ENCODE peak calls at places on chromosomes 7 and 10, in ten cellular contexts. W is neural crest cell; L is left colon; C is iPS DF 19.7; U is transverse colon; J is IMR-90; P is HT-29; Z is activated CD8-positive, alpha-beta memory T cell treated with anti-CD3 and anti-CD28 coated beads, Interleukin-2, amount 50 U/mL, for 48 hours; B is activated naive CD8-positive, alpha-beta T cell treated with anti-CD3 and anti-CD28 coated beads, Interleukin-2, amount 50 U/mL, for 16 hours; H is GM13977. E is an unnamed sample.

GRCh38 chr10:33279276-33279675 is 55.2 kb downstream of the NRP1 start:
- DNase-seq in U (no peak), Z (no peak), P (no peak), L (no peak), H (no peak), C (no peak), W (no peak), B (no peak), J (peak; percentile 33), E (no peak)

GRCh38 chr7:101743995-101744360 is 73.4 kb upstream of the CUX1 start:
- DNase-seq in C (no peak), W (peak; percentile 38), L (no peak), J (no peak), H (no peak), U (peak; percentile 34), P (no peak), Z (no peak), B (no peak), E (no peak)

GRCh38 chr10:23656735-23657134 is 217.9 kb downstream of the OTUD1 start:
- DNase-seq in C (peak; percentile 12), L (no peak), P (peak; percentile 23), J (no peak), H (no peak), U (no peak), B (no peak), W (no peak), Z (no peak), E (no peak)

GRCh38 chr10:78937800-78938694 is 130.7 kb upstream of the ZMIZ1 start:
- DNase-seq in Z (no peak), B (no peak), L (no peak), P (no peak), W (no peak), U (no peak), H (peak; percentile 46), C (no peak), J (no peak), E (no peak)

GRCh38 chr7:136976504-136977251 is 108.2 kb downstream of the CHRM2 start:
- DNase-seq in C (peak; percentile 15), P (no peak), J (peak; percentile 68), Z (no peak), U (no peak), L (no peak), W (no peak), B (no peak), H (no peak), E (no peak)

GRCh38 chr10:31132681-31133239 is 101.1 kb upstream of the ZNF438 start:
- DNase-seq in J (no peak), C (no peak), Z (no peak), B (no peak), W (no peak), P (no peak), L (no peak), H (no peak), U (no peak), E (no peak)

GRCh38 chr7:137818036-137818435 is 28.7 kb downstream of the DGKI start:
- DNase-seq in P (no peak), W (no peak), Z (no peak), B (no peak), H (no peak), L (no peak), U (no peak), J (peak; percentile 67), C (no peak), E (no peak)

GRCh38 chr7:74006032-74006431 is 21.9 kb upstream of the ELN start:
- DNase-seq in Z (no peak), J (no peak), P (no peak), B (no peak), H (no peak), U (no peak), W (no peak), C (no peak), L (no peak), E (no peak)

GRCh38 chr10:114367041-114367675 is 37.1 kb downstream of the AFAP1L2 start:
- DNase-seq in L (no peak), W (no peak), C (no peak), H (peak; percentile 28), Z (no peak), U (no peak), P (peak; percentile 12), B (no peak), J (no peak), E (no peak)

GRCh38 chr10:3757638-3758490 is 27.1 kb downstream of the KLF6 start:
- DNase-seq in H (peak; percentile 74), J (no peak), W (no peak), Z (peak; percentile 79), L (no peak), P (no peak), U (no peak), C (no peak), B (no peak), E (no peak)

GRCh38 chr7:128000854-128001265 is 30.4 kb downstream of the LRRC4 start:
- DNase-seq in L (no peak), C (no peak), B (no peak), W (no peak), H (peak; percentile 51), P (no peak), Z (no peak), J (no peak), U (no peak), E (no peak)

GRCh38 chr7:97733276-97734206 is 1.7 kb downstream of the TAC1 start:
- DNase-seq in J (no peak), H (peak; percentile 22), C (no peak), Z (peak; percentile 54), B (no peak), L (no peak), P (no peak), U (no peak), W (peak; percentile 20), E (peak; percentile 33)

GRCh38 chr10:9848981-9849380 is 1168.7 kb upstream of the CELF2 start:
- DNase-seq in P (no peak), J (no peak), C (no peak), W (no peak), B (no peak), L (no peak), U (no peak), H (no peak), Z (no peak), E (no peak)

GRCh38 chr10:4013651-4014085 is 228.7 kb upstream of the KLF6 start:
- DNase-seq in U (no peak), Z (peak; percentile 61), W (no peak), P (no peak), C (no peak), H (peak; percentile 51), J (no peak), L (no peak), B (no peak), E (no peak)

GRCh38 chr7:131076032-131076431 is 251.6 kb upstream of the MKLN1 start:
- DNase-seq in Z (no peak), H (no peak), U (no peak), C (no peak), B (no peak), P (no peak), J (peak; percentile 92), W (no peak), L (no peak), E (no peak)

GRCh38 chr7:121006731-121007315 is 18.3 kb downstream of the CPED1 start:
- DNase-seq in Z (no peak), J (no peak), C (no peak), U (no peak), W (no peak), P (no peak), L (no peak), H (no peak), B (no peak), E (no peak)

GRCh38 chr7:81064446-81064845 is 145.6 kb upstream of the SEMA3C start:
- DNase-seq in H (no peak), W (peak; percentile 4), J (peak; percentile 36), U (no peak), P (peak; percentile 29), B (no peak), L (no peak), Z (no peak), C (no peak), E (peak; percentile 36)

GRCh38 chr10:18665815-18666558 is 6.8 kb downstream of the ARL5B start:
- DNase-seq in P (no peak), C (no peak), J (peak; percentile 56), W (no peak), B (no peak), U (no peak), L (no peak), H (no peak), Z (no peak), E (no peak)

GRCh38 chr7:11751315-11751714 is 80.7 kb downstream of the THSD7A start:
- DNase-seq in W (no peak), L (no peak), Z (no peak), B (no peak), U (no peak), H (no peak), C (no peak), P (no peak), J (no peak), E (no peak)

GRCh38 chr7:159083698-159084068 is 61.0 kb downstream of the VIPR2 start:
- DNase-seq in B (no peak), J (no peak), W (no peak), H (no peak), P (no peak), U (no peak), Z (no peak), L (no peak), C (no peak), E (no peak)